ENCODE peak calls at places on chromosomes 6 and 20, in seven cellular contexts. Y is left lung, T is IMR-90, X is testis, C is heart left ventricle, P is PC-3, Q is pancreas. K is an unnamed sample. For H3K4me1, the result is how much of the 10 kb centered on the place peaks cover.

GRCh38 chr6:146895772-146896061 is 296.9 kb downstream of the ADGB start:
- DNase-seq in T (no peak), C (no peak), P (no peak), Y (no peak), X (no peak), Q (no peak), K (no peak)

GRCh38 chr6:161168281-161168891 is 105.5 kb downstream of the AGPAT4 start:
- DNase-seq in T (peak), C (no peak), X (no peak), Y (no peak), P (peak), Q (no peak), K (no peak)

GRCh38 chr6:139027620-139028182 is 844 bp upstream of the ABRACL start:
- DNase-seq in P (no peak), C (no peak), X (peak), Y (no peak), Q (no peak), T (peak), K (no peak)

GRCh38 chr6:113065606-113066005 is 718.5 kb downstream of the RFPL4B start:
- DNase-seq in X (no peak), P (no peak), Q (no peak), Y (no peak), C (no peak), T (peak), K (no peak)

GRCh38 chr20:34637245-34638185 is 39.4 kb downstream of the PIGU start:
- DNase-seq in Y (no peak), T (peak), P (peak), C (no peak), X (no peak), Q (no peak), K (no peak)

GRCh38 chr20:34570859-34571306 is 12.4 kb downstream of the MAP1LC3A start:
- DNase-seq in X (no peak), C (no peak), P (peak), T (peak), Q (no peak), Y (no peak), K (no peak)

GRCh38 chr20:40433341-40433861 is 255.6 kb downstream of the MAFB start:
- DNase-seq in P (no peak), Y (no peak), Q (no peak), X (no peak), C (no peak), T (no peak), K (no peak)

GRCh38 chr6:72316675-72317380 is 305.0 kb upstream of the KCNQ5 start:
- DNase-seq in X (no peak), Y (no peak), C (peak), P (no peak), Q (no peak), T (no peak), K (peak)

GRCh38 chr6:88251261-88251660 is 85.1 kb upstream of the CNR1 start:
- DNase-seq in X (no peak), P (no peak), T (no peak), Y (no peak), C (no peak), Q (no peak), K (no peak)

GRCh38 chr6:157019733-157020132 is 242.6 kb downstream of the ARID1B start:
- DNase-seq in X (no peak), Q (no peak), T (peak), P (peak), Y (no peak), C (no peak), K (no peak)
- H3K27ac ChIP-seq in X (no peak), Q (no peak), T (peak), P (no peak), Y (no peak), C (no peak), K (no peak)

GRCh38 chr20:62159835-62160234 is 16.3 kb downstream of the SS18L1 start:
- DNase-seq in Y (no peak), P (peak), T (peak), C (peak), Q (no peak), X (no peak), K (no peak)

GRCh38 chr20:62157387-62158087 is 14.0 kb downstream of the SS18L1 start:
- DNase-seq in X (no peak), P (no peak), T (no peak), Y (no peak), C (no peak), Q (no peak), K (no peak)

GRCh38 chr20:62158088-62158400 is 14.5 kb downstream of the SS18L1 start:
- DNase-seq in Y (no peak), P (no peak), Q (no peak), T (no peak), X (no peak), C (peak), K (no peak)

GRCh38 chr20:62159052-62159451 is 15.5 kb downstream of the SS18L1 start:
- DNase-seq in Q (no peak), P (no peak), Y (no peak), C (peak), X (no peak), T (no peak), K (no peak)

GRCh38 chr20:62158541-62158940 is 15.0 kb downstream of the SS18L1 start:
- DNase-seq in Q (no peak), T (no peak), P (no peak), C (peak), Y (no peak), X (no peak), K (no peak)
- H3K4me1 ChIP-seq in Q (under half), T (under half), P (under half), C (under half), Y (under half), X (under half), K (under half)

GRCh38 chr20:37852666-37853065 is 50.3 kb upstream of the VSTM2L start:
- DNase-seq in X (no peak), Y (no peak), T (peak), C (no peak), Q (no peak), P (peak), K (no peak)

GRCh38 chr20:37859406-37860171 is 43.3 kb upstream of the VSTM2L start:
- DNase-seq in T (no peak), Q (no peak), C (no peak), X (no peak), Y (no peak), P (no peak), K (no peak)

GRCh38 chr20:37853823-37854375 is 49.0 kb upstream of the VSTM2L start:
- DNase-seq in Q (no peak), P (no peak), Y (no peak), X (no peak), C (no peak), T (no peak), K (no peak)

GRCh38 chr20:37856932-37857660 is 45.8 kb upstream of the VSTM2L start:
- DNase-seq in C (no peak), Y (no peak), X (no peak), P (peak), Q (no peak), T (peak), K (no peak)
- H3K27ac ChIP-seq in C (no peak), Y (no peak), X (no peak), P (peak), Q (no peak), T (no peak), K (no peak)

GRCh38 chr6:163281661-163282060 is 132.9 kb upstream of the QKI start:
- DNase-seq in X (no peak), T (no peak), C (no peak), Q (no peak), Y (no peak), P (peak), K (no peak)

GRCh38 chr6:163287626-163288025 is 126.9 kb upstream of the QKI start:
- DNase-seq in T (no peak), Y (no peak), P (no peak), X (no peak), Q (no peak), C (no peak), K (no peak)

GRCh38 chr6:163282672-163283071 is 131.8 kb upstream of the QKI start:
- DNase-seq in Q (no peak), P (no peak), X (no peak), Y (no peak), C (no peak), T (no peak), K (no peak)

GRCh38 chr6:163285689-163286088 is 128.8 kb upstream of the QKI start:
- DNase-seq in Y (no peak), P (no peak), Q (no peak), X (no peak), T (no peak), C (no peak), K (no peak)

DNA sequence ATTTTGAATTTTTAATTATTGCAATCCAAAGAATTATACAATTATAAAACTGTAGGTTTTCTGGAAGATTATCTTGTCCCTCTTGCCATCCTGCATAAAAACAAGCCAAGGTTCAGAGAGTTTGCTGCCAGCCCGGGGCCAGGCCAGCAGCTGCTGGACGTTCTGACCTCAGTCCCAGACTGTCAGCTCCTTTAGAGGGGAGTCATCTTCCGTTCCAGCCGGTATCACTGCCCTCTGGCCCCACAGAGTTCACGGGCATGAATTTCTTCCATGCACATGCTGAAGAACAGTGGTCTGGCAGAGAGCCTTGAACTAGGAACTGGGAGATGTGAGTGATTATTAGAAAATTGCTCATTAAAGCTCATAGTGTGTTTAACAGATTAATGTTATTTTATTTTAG is 130.4 kb upstream of the QKI start:
- DNase-seq in T (no peak), Y (no peak), Q (no peak), X (no peak), P (no peak), C (no peak), K (no peak)
- H3K4me1 ChIP-seq in T (under half), Y (under half), Q (under half), X (under half), P (under half), C (under half), K (under half)

GRCh38 chr6:128492386-128492785 is 28.0 kb downstream of the PTPRK start:
- DNase-seq in T (peak), Y (no peak), Q (no peak), P (peak), C (no peak), X (no peak), K (no peak)

GRCh38 chr6:128494440-128494839 is 26.0 kb downstream of the PTPRK start:
- DNase-seq in T (no peak), P (no peak), Q (no peak), Y (no peak), X (no peak), C (no peak), K (no peak)

GRCh38 chr6:128491041-128491642 is 29.3 kb downstream of the PTPRK start:
- DNase-seq in Q (peak), X (no peak), P (peak), Y (no peak), T (no peak), C (no peak), K (no peak)

GRCh38 chr6:128493877-128494276 is 26.5 kb downstream of the PTPRK start:
- DNase-seq in P (no peak), T (no peak), Q (no peak), Y (no peak), C (no peak), X (no peak), K (no peak)

GRCh38 chr6:128491643-128492206 is 28.7 kb downstream of the PTPRK start:
- DNase-seq in Q (peak), C (no peak), T (peak), X (peak), P (peak), Y (no peak), K (no peak)
- H3K27ac ChIP-seq in Q (peak), C (peak), T (peak), X (peak), P (peak), Y (peak), K (peak)